ENCODE peak calls at places on chromosomes 16 and 17, in six cellular contexts. X is astrocyte of the spinal cord, K is mucosa of descending colon, Y is lung, V is fibroblast of villous mesenchyme, N is lower leg skin. L is an unnamed sample.

GRCh38 chr17:888998-889401 is 90.6 kb downstream of the NXN start:
- DNase-seq in V (no peak), N (no peak), Y (no peak), K (no peak), X (no peak), L (no peak)

GRCh38 chr17:40099627-40100418 is 566 bp downstream of the NR1D1 start:
- DNase-seq in V (no peak), K (no peak), Y (no peak), X (no peak), N (peak; percentile 37), L (no peak)

GRCh38 chr17:81995463-81996231 is 18.2 kb downstream of the ASPSCR1 start:
- DNase-seq in X (no peak), K (no peak), N (no peak), V (no peak), Y (no peak), L (no peak)

GRCh38 chr17:78268960-78269892 is 37.8 kb downstream of the TMEM235 start:
- DNase-seq in Y (no peak), X (peak; percentile 61), K (peak; percentile 27), N (no peak), V (peak; percentile 90), L (peak; percentile 68)

GRCh38 chr17:236641-237405 is 55.4 kb upstream of the DOC2B start:
- DNase-seq in V (no peak), Y (no peak), X (no peak), N (no peak), K (no peak), L (no peak)

GRCh38 chr16:89144681-89145080 is 26.9 kb upstream of the CDH15 start:
- DNase-seq in Y (no peak), N (no peak), V (no peak), X (no peak), K (peak; percentile 6), L (no peak)

GRCh38 chr16:61050547-61050946 is 985.7 kb downstream of the CDH8 start:
- DNase-seq in K (no peak), Y (no peak), X (no peak), V (no peak), N (no peak), L (no peak)

GRCh38 chr16:711548-712320 is 3.2 kb upstream of the METRN start:
- DNase-seq in K (peak; percentile 88), V (peak; percentile 60), N (no peak), Y (peak; percentile 72), X (peak; percentile 50), L (peak; percentile 69)

GRCh38 chr17:32491371-32492280 is 4.8 kb downstream of the CDK5R1 start:
- DNase-seq in Y (no peak), V (no peak), K (peak; percentile 37), N (no peak), X (no peak), L (no peak)

GRCh38 chr16:31078597-31079341 is 4.5 kb downstream of the ZNF646 start:
- DNase-seq in X (no peak), N (no peak), Y (no peak), K (no peak), V (no peak), L (no peak)

GRCh38 chr17:6786618-6787017 is 10.6 kb downstream of the FBXO39 start:
- DNase-seq in V (peak; percentile 47), N (no peak), Y (no peak), X (peak; percentile 53), K (no peak), L (peak; percentile 68)

GRCh38 chr16:11901091-11901490 is 14.7 kb downstream of the GSPT1 start:
- DNase-seq in Y (no peak), X (no peak), K (no peak), V (peak; percentile 22), N (no peak), L (no peak)

GRCh38 chr17:3926860-3927627 is 10.8 kb upstream of the P2RX1 start:
- DNase-seq in N (no peak), V (no peak), K (no peak), X (no peak), Y (no peak), L (no peak)

GRCh38 chr17:349666-350065 is 2.9 kb downstream of the RPH3AL start:
- DNase-seq in K (no peak), N (no peak), Y (no peak), V (peak; percentile 58), X (no peak), L (no peak)

GRCh38 chr17:50187403-50187735 is 14.1 kb downstream of the COL1A1 start:
- DNase-seq in V (no peak), K (no peak), X (no peak), N (no peak), Y (no peak), L (peak; percentile 62)

GRCh38 chr17:52789829-52790228 is 631.3 kb upstream of the CA10 start:
- DNase-seq in N (no peak), V (no peak), X (no peak), K (no peak), Y (no peak), L (no peak)

GRCh38 chr17:78563189-78564145 is 13.7 kb downstream of the DNAH17 start:
- DNase-seq in N (no peak), V (no peak), Y (no peak), X (no peak), K (no peak), L (no peak)

GRCh38 chr17:21355586-21355985 is 20.6 kb upstream of the KCNJ12 start:
- DNase-seq in N (no peak), Y (no peak), K (no peak), V (no peak), X (no peak), L (no peak)

GRCh38 chr17:33862772-33863602 is 392.1 kb upstream of the CCL2 start:
- DNase-seq in V (no peak), N (no peak), K (no peak), Y (no peak), X (no peak), L (no peak)

GRCh38 chr17:48646183-48647102 is 20.3 kb upstream of the HOXB9 start:
- DNase-seq in Y (no peak), V (no peak), K (peak; percentile 90), N (no peak), X (peak; percentile 39), L (no peak)

GRCh38 chr16:66266436-66267286 is 99.8 kb upstream of the CDH5 start:
- DNase-seq in X (peak; percentile 95), N (peak; percentile 72), Y (peak; percentile 59), V (peak; percentile 91), K (peak; percentile 52), L (peak; percentile 87)

GRCh38 chr16:58110590-58111330 is 18.4 kb downstream of the CFAP20 start:
- DNase-seq in V (peak; percentile 55), X (no peak), N (no peak), Y (no peak), K (no peak), L (no peak)

GRCh38 chr17:28460901-28461300 is 12.5 kb upstream of the SLC13A2 start:
- DNase-seq in Y (no peak), K (no peak), X (no peak), V (no peak), N (no peak), L (no peak)

GRCh38 chr17:28457890-28458289 is 15.6 kb upstream of the SLC13A2 start:
- DNase-seq in X (no peak), K (no peak), N (no peak), Y (no peak), V (no peak), L (no peak)
- TF ChIP-seq CTCF in X (no peak), K (no peak), N (no peak), Y (no peak), V (no peak), L (no peak)

DNA sequence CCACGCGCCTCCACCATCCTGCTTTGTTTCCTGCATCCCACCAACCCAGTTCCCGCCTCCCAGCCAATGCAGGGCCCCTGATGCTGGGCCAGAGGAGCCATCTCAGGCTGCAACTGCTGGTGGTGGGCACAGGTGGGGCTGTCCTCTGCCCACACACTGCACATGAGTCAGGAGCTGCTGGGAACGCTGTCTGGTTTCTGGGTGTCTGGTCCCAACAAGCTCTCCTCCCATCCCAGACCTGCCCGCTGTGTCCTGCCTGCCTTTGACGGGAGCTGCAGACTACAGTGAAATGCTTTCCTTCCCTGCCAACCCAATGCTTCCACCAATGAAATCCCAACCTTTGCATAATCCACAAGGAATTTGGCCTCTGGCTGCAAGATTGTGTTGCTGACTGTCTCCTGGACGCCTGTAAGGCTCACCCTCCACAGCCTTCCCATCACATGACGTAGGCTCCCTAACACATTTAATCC is 98.9 kb downstream of the N4BP1 start:
- DNase-seq in V (peak; percentile 83), K (no peak), X (no peak), Y (no peak), N (no peak), L (peak; percentile 56)
- TF ChIP-seq CTCF in V (no peak), K (no peak), X (no peak), Y (no peak), N (no peak), L (no peak)

DNA sequence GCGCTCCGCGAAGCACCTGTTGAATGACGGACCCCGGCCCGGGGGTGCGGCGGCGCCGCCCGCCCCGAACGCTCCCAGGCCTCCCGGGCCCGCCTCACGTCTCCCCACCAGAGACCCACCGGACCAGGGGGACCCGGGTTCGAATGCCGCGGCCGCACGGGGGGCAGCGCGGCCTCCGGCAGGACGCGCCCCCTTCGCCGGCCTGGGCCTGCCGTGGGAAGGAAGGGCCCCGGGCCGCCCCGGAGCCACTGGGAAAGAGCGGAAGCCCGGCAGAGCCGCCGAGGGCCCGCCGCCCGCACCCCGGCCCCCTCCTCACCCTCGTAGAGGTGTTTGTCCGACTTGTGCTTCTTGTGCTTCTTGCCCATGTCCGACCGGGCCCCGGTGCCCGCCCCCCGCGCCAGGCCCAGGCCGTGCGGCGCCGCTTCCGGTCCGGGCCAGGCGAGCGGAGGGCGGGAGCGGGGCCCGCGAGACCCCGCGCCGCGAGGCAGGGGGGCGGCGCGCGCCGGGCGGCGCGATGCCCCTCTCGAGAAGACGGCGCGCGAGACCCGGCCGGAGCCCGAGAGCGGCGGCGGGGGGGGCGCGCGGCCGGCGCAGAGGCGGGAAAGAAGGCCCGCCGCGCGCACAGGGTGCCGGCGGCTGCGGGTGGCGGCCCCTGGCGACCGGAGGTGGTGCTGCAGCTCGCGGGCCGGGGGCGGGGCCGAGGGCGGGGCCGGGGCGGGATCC is at the start of gene BRD7:
- DNase-seq in V (peak; percentile 60), N (no peak), Y (no peak), X (peak; percentile 44), K (peak; percentile 87), L (peak; percentile 50)
- TF ChIP-seq CTCF in V (peak; percentile 9), N (no peak), Y (peak; percentile 12), X (peak; percentile 31), K (no peak), L (no peak)

GRCh38 chr17:36129616-36130015 is 26.0 kb downstream of the CCL4 start:
- DNase-seq in V (no peak), Y (no peak), K (no peak), X (no peak), N (no peak), L (no peak)

GRCh38 chr17:36132421-36132831 is 28.8 kb downstream of the CCL4 start:
- DNase-seq in Y (no peak), K (no peak), N (no peak), V (no peak), X (no peak), L (no peak)

GRCh38 chr17:36131931-36132330 is 28.3 kb downstream of the CCL4 start:
- DNase-seq in Y (no peak), K (no peak), V (no peak), N (no peak), X (no peak), L (no peak)

GRCh38 chr17:36133629-36134259 is 30.1 kb downstream of the CCL4 start:
- DNase-seq in K (no peak), Y (no peak), N (no peak), V (peak; percentile 6), X (peak; percentile 78), L (peak; percentile 58)

DNA sequence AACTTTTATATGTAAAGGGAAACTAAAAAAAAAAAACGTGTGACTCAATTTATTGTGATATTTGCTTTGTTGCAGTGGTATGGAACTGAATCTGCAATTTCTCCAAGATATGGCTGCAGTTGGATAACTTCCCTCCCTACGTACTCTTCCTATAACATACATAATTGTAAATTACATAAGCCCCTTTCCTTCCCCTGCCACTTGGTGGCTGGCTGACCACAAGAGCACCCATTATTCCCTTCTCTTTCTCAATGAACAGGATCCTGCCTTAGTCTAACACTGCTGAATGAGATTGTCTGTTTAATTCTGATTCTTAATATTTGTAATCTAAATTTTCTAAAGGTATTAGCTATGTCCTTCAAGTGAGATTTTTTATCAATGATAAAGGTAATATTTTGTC is 27.8 kb downstream of the CCL4 start:
- DNase-seq in K (no peak), X (no peak), V (no peak), Y (no peak), N (no peak), L (no peak)
- TF ChIP-seq CTCF in K (no peak), X (no peak), V (no peak), Y (peak; percentile 18), N (no peak), L (peak; percentile 13)